ENCODE peak calls at places on chromosome 11, in five cellular contexts. Z is pancreas, U is PC-9, R is tibial nerve, X is Panc1. S is an unnamed sample. For H3K36me3, the result is how much of the 10 kb centered on the place peaks cover.

GRCh38 chr11:2380807-2381350 is 3.8 kb downstream of the CD81 start:
- DNase-seq in U (no peak), Z (peak), X (no peak), R (peak), S (no peak)

GRCh38 chr11:78459738-78460137 is 42.1 kb upstream of the GAB2 start:
- DNase-seq in R (no peak), U (no peak), X (no peak), Z (no peak), S (no peak)

GRCh38 chr11:11171285-11171684 is 181.8 kb downstream of the CSNK2A3 start:
- DNase-seq in R (no peak), Z (no peak), U (no peak), X (no peak), S (peak)

GRCh38 chr11:65213322-65214211 is 31.8 kb downstream of the CAPN1 start:
- DNase-seq in R (no peak), Z (no peak), U (peak), X (no peak), S (no peak)

GRCh38 chr11:6968816-6969215 is 42.6 kb downstream of the ZNF215 start:
- DNase-seq in U (no peak), Z (no peak), X (no peak), R (no peak), S (no peak)

GRCh38 chr11:95108159-95108611 is 18.5 kb downstream of the ENDOD1 start:
- DNase-seq in R (no peak), X (no peak), U (peak), Z (no peak), S (peak)

GRCh38 chr11:6199174-6199810 is at the start of gene OR52W1:
- DNase-seq in X (no peak), Z (no peak), R (no peak), U (no peak), S (no peak)

GRCh38 chr11:84140386-84141169 is 854.4 kb upstream of the CCDC90B start:
- DNase-seq in Z (no peak), X (no peak), R (no peak), U (no peak), S (no peak)

GRCh38 chr11:28759311-28759710 is 651.1 kb downstream of the METTL15 start:
- DNase-seq in R (no peak), X (no peak), Z (peak), U (peak), S (peak)

GRCh38 chr11:81869337-81870065 is 864.2 kb downstream of the FAM181B start:
- DNase-seq in U (no peak), Z (no peak), R (no peak), X (no peak), S (peak)

GRCh38 chr11:61955031-61955415 is 4.9 kb downstream of the BEST1 start:
- DNase-seq in R (no peak), X (no peak), U (no peak), Z (peak), S (peak)

GRCh38 chr11:131668867-131669780 is 298.7 kb downstream of the NTM start:
- DNase-seq in X (no peak), Z (no peak), R (no peak), U (peak), S (peak)

GRCh38 chr11:59112494-59112893 is 5.5 kb downstream of the FAM111B start:
- DNase-seq in X (no peak), Z (no peak), R (no peak), U (no peak), S (no peak)
- H3K36me3 ChIP-seq in X (under half), Z (under half), R (under half), U (under half), S (under half)

GRCh38 chr11:110290591-110291334 is 5.7 kb downstream of the RDX start:
- DNase-seq in Z (no peak), R (no peak), U (no peak), X (no peak), S (no peak)

GRCh38 chr11:110283862-110284261 is 12.6 kb downstream of the RDX start:
- DNase-seq in Z (no peak), X (no peak), U (no peak), R (no peak), S (no peak)

GRCh38 chr11:110289472-110289871 is 6.9 kb downstream of the RDX start:
- DNase-seq in U (no peak), Z (no peak), R (no peak), X (no peak), S (peak)

GRCh38 chr11:110287537-110287936 is 8.9 kb downstream of the RDX start:
- DNase-seq in X (no peak), U (no peak), Z (no peak), R (no peak), S (no peak)

GRCh38 chr11:110286298-110287040 is 9.9 kb downstream of the RDX start:
- DNase-seq in Z (no peak), X (no peak), U (no peak), R (no peak), S (no peak)
- TF ChIP-seq CTCF in Z (no peak), X (no peak), U (no peak), R (no peak), S (no peak)

GRCh38 chr11:15744693-15745092 is 611.7 kb downstream of the SOX6 start:
- DNase-seq in Z (no peak), R (no peak), U (no peak), X (no peak), S (no peak)
- H3K27ac ChIP-seq in Z (no peak), R (no peak), U (peak), X (no peak), S (no peak)

GRCh38 chr11:44467413-44467812 is 98.0 kb upstream of the CD82 start:
- DNase-seq in X (no peak), Z (no peak), R (no peak), U (no peak), S (no peak)

GRCh38 chr11:44467931-44468330 is 97.5 kb upstream of the CD82 start:
- DNase-seq in Z (no peak), R (no peak), X (no peak), U (no peak), S (no peak)

GRCh38 chr11:44464741-44465140 is 100.7 kb upstream of the CD82 start:
- DNase-seq in R (no peak), U (no peak), X (no peak), Z (no peak), S (no peak)

GRCh38 chr11:44466531-44467179 is 98.8 kb upstream of the CD82 start:
- DNase-seq in R (no peak), Z (no peak), U (no peak), X (no peak), S (no peak)

DNA sequence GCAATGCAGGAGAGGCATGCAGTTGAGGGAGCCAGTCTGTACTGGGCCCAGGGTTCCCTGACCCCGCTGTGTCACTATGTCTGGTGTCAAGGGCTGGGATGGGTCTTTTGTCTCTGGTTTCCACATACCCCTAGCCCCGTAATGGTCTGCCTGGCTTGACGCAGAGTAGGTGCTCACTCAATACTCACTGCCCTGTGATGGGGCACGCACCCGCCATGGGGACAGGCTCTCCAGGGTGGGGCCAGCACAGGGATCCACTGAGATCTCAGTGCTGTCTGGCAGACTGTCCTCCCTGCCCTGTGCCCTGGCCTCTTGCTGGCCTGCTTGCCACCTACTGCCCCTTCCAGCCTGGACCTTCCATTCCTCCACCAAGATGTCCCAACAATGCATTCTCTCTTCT is 101.7 kb upstream of the CD82 start:
- DNase-seq in Z (no peak), X (no peak), U (no peak), R (no peak), S (no peak)
- H3K36me3 ChIP-seq in Z (under half), X (under half), U (under half), R (under half), S (under half)

GRCh38 chr11:123707206-123707605 is 34.3 kb downstream of the ZNF202 start:
- DNase-seq in Z (no peak), X (no peak), R (no peak), U (no peak), S (no peak)

GRCh38 chr11:123704341-123704740 is 37.1 kb downstream of the ZNF202 start:
- DNase-seq in X (no peak), Z (no peak), R (no peak), U (no peak), S (no peak)

GRCh38 chr11:123702137-123702536 is 39.3 kb downstream of the ZNF202 start:
- DNase-seq in X (no peak), U (no peak), Z (no peak), R (no peak), S (peak)

GRCh38 chr11:123707606-123708205 is 33.8 kb downstream of the ZNF202 start:
- DNase-seq in R (no peak), Z (peak), X (peak), U (peak), S (peak)
- TF ChIP-seq CTCF in R (peak), Z (peak), X (peak), U (peak), S (peak)